ENCODE peak calls at places on chromosomes 16 and 17, in seven cellular contexts. One of them, this sample, is unnamed.

GRCh38 chr16:55701442-55702319 is 45.9 kb downstream of the SLC6A2 start:
- DNase-seq in SK-N-SH: peak
- DNase-seq in HepG2: peak
- DNase-seq in K562: peak
- DNase-seq in H1: peak
- DNase-seq in GM12878: no peak
- DNase-seq in HCT116: peak
- DNase-seq in this sample: no peak

GRCh38 chr16:57713596-57713995 is 19.0 kb downstream of the DRC7 start:
- DNase-seq in H1: no peak
- DNase-seq in GM12878: no peak
- DNase-seq in HCT116: no peak
- DNase-seq in HepG2: no peak
- DNase-seq in SK-N-SH: no peak
- DNase-seq in K562: no peak
- DNase-seq in this sample: no peak

GRCh38 chr17:5516060-5516792 is 29.9 kb downstream of the MIS12 start:
- DNase-seq in K562: peak
- DNase-seq in GM12878: no peak
- DNase-seq in HepG2: peak
- DNase-seq in HCT116: peak
- DNase-seq in H1: no peak
- DNase-seq in SK-N-SH: no peak
- DNase-seq in this sample: no peak

GRCh38 chr16:23225634-23226033 is 43.1 kb downstream of the SCNN1G start:
- DNase-seq in H1: no peak
- DNase-seq in SK-N-SH: no peak
- DNase-seq in HepG2: no peak
- DNase-seq in K562: no peak
- DNase-seq in GM12878: no peak
- DNase-seq in HCT116: no peak
- DNase-seq in this sample: no peak

GRCh38 chr17:6166492-6167179 is 96.5 kb downstream of the WSCD1 start:
- DNase-seq in GM12878: no peak
- DNase-seq in HepG2: no peak
- DNase-seq in H1: no peak
- DNase-seq in HCT116: no peak
- DNase-seq in SK-N-SH: no peak
- DNase-seq in K562: no peak
- DNase-seq in this sample: no peak

GRCh38 chr17:82684207-82684903 is 14.1 kb downstream of the RAB40B start:
- DNase-seq in H1: no peak
- DNase-seq in GM12878: peak
- DNase-seq in HCT116: no peak
- DNase-seq in HepG2: no peak
- DNase-seq in K562: no peak
- DNase-seq in SK-N-SH: no peak
- DNase-seq in this sample: no peak

GRCh38 chr16:18800674-18801196 is 614 bp downstream of the ARL6IP1 start:
- DNase-seq in K562: peak
- DNase-seq in H1: no peak
- DNase-seq in GM12878: no peak
- DNase-seq in SK-N-SH: no peak
- DNase-seq in HepG2: no peak
- DNase-seq in HCT116: no peak
- DNase-seq in this sample: no peak

GRCh38 chr16:60852635-60853034 is 1183.6 kb downstream of the CDH8 start:
- DNase-seq in HCT116: no peak
- DNase-seq in GM12878: no peak
- DNase-seq in HepG2: no peak
- DNase-seq in K562: no peak
- DNase-seq in H1: no peak
- DNase-seq in SK-N-SH: no peak
- DNase-seq in this sample: no peak

GRCh38 chr17:28854457-28855382 is at the start of gene ERAL1:
- DNase-seq in SK-N-SH: peak
- DNase-seq in HepG2: peak
- DNase-seq in H1: peak
- DNase-seq in HCT116: peak
- DNase-seq in GM12878: peak
- DNase-seq in K562: peak
- DNase-seq in this sample: peak

GRCh38 chr17:79007504-79008381 is 1.8 kb downstream of the CANT1 start:
- DNase-seq in H1: no peak
- DNase-seq in K562: peak
- DNase-seq in HepG2: no peak
- DNase-seq in HCT116: no peak
- DNase-seq in GM12878: no peak
- DNase-seq in SK-N-SH: no peak
- DNase-seq in this sample: no peak

GRCh38 chr17:2059125-2059836 is 4.4 kb downstream of the HIC1 start:
- DNase-seq in K562: no peak
- DNase-seq in HepG2: no peak
- DNase-seq in HCT116: no peak
- DNase-seq in H1: peak
- DNase-seq in SK-N-SH: no peak
- DNase-seq in GM12878: no peak
- DNase-seq in this sample: no peak

GRCh38 chr17:75472119-75472518 is 15.7 kb downstream of the TMEM94 start:
- DNase-seq in HCT116: no peak
- DNase-seq in SK-N-SH: no peak
- DNase-seq in H1: no peak
- DNase-seq in K562: no peak
- DNase-seq in GM12878: no peak
- DNase-seq in HepG2: no peak
- DNase-seq in this sample: no peak

GRCh38 chr16:81601601-81602251 is 157.1 kb downstream of the CMIP start:
- DNase-seq in H1: no peak
- DNase-seq in K562: no peak
- DNase-seq in HCT116: no peak
- DNase-seq in GM12878: no peak
- DNase-seq in HepG2: no peak
- DNase-seq in SK-N-SH: peak
- DNase-seq in this sample: no peak

GRCh38 chr16:65896448-65897153 is 469.9 kb upstream of the CDH5 start:
- DNase-seq in K562: no peak
- DNase-seq in HCT116: no peak
- DNase-seq in H1: no peak
- DNase-seq in SK-N-SH: no peak
- DNase-seq in GM12878: no peak
- DNase-seq in HepG2: peak
- DNase-seq in this sample: no peak

GRCh38 chr17:51764387-51764971 is 394.0 kb downstream of the CA10 start:
- DNase-seq in HepG2: peak
- DNase-seq in HCT116: peak
- DNase-seq in GM12878: peak
- DNase-seq in H1: peak
- DNase-seq in SK-N-SH: peak
- DNase-seq in K562: peak
- DNase-seq in this sample: peak

GRCh38 chr17:16818340-16818739 is 128.3 kb downstream of the CCDC144A start:
- DNase-seq in SK-N-SH: no peak
- DNase-seq in K562: no peak
- DNase-seq in HepG2: no peak
- DNase-seq in HCT116: no peak
- DNase-seq in GM12878: no peak
- DNase-seq in H1: no peak
- DNase-seq in this sample: no peak

GRCh38 chr17:20063665-20064648 is 54.8 kb downstream of the SPECC1 start:
- DNase-seq in H1: no peak
- DNase-seq in K562: no peak
- DNase-seq in HCT116: peak
- DNase-seq in HepG2: no peak
- DNase-seq in SK-N-SH: no peak
- DNase-seq in GM12878: peak
- DNase-seq in this sample: no peak

GRCh38 chr16:13863075-13863765 is 56.7 kb upstream of the ERCC4 start:
- DNase-seq in GM12878: no peak
- DNase-seq in SK-N-SH: no peak
- DNase-seq in H1: no peak
- DNase-seq in K562: no peak
- DNase-seq in HCT116: no peak
- DNase-seq in HepG2: peak
- DNase-seq in this sample: peak

GRCh38 chr16:74695450-74696422 is 4.9 kb downstream of the MLKL start:
- DNase-seq in GM12878: peak
- DNase-seq in H1: peak
- DNase-seq in K562: peak
- DNase-seq in SK-N-SH: peak
- DNase-seq in HCT116: peak
- DNase-seq in HepG2: peak
- DNase-seq in this sample: peak

GRCh38 chr17:44384823-44385286 is 4.6 kb downstream of the ITGA2B start:
- DNase-seq in H1: peak
- DNase-seq in SK-N-SH: no peak
- DNase-seq in HCT116: no peak
- DNase-seq in GM12878: no peak
- DNase-seq in K562: no peak
- DNase-seq in HepG2: no peak
- DNase-seq in this sample: no peak

GRCh38 chr16:89453662-89454321 is 36.6 kb downstream of the ANKRD11 start:
- DNase-seq in GM12878: no peak
- DNase-seq in HCT116: no peak
- DNase-seq in HepG2: no peak
- DNase-seq in K562: peak
- DNase-seq in SK-N-SH: no peak
- DNase-seq in H1: no peak
- DNase-seq in this sample: peak

GRCh38 chr16:57892041-57892440 is 78.9 kb downstream of the CNGB1 start:
- DNase-seq in GM12878: no peak
- DNase-seq in H1: no peak
- DNase-seq in HepG2: peak
- DNase-seq in K562: no peak
- DNase-seq in HCT116: no peak
- DNase-seq in SK-N-SH: no peak
- DNase-seq in this sample: no peak

GRCh38 chr17:50452627-50453300 is 15.9 kb downstream of the CHAD start:
- DNase-seq in HepG2: no peak
- DNase-seq in HCT116: no peak
- DNase-seq in SK-N-SH: no peak
- DNase-seq in H1: no peak
- DNase-seq in GM12878: peak
- DNase-seq in K562: no peak
- DNase-seq in this sample: no peak
- TF ChIP-seq JUND in HepG2: no peak
- TF ChIP-seq JUND in HCT116: no peak
- TF ChIP-seq JUND in SK-N-SH: no peak
- TF ChIP-seq JUND in H1: no peak
- TF ChIP-seq JUND in GM12878: no peak
- TF ChIP-seq JUND in K562: no peak
- TF ChIP-seq JUND in this sample: no peak

DNA sequence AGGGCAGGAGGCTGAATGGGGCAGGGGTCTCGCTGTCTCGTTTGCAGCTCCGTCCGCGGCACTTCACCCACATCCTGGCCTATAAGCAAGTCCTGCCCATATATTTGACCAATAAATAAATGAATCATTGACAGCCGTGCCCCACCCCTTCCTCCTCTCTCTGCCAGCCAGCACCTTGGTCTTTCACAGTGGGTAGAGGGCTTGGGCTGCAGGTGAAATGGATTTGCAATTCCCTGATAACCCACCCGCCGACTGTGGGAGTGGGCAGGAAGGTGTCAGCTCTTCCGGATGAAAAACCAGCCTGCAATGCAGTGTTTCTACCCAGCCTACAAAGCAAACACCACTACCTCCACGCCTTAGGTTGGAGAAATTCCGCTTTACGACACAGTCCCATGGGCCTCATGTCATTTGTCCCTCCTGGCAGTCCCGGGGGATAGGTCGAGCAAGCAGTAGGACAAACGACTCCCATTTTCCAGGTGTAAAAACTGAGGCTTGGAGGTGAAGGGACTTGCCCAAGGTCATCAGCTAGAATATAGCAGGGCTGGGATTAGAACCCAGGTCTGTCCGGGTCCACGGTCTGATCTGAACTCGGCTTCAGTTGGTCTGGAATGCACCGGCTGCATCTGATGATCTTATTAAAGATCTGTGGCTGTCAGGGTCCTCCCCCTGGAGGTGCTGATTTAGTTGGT is 79.0 kb downstream of the ABCC1 start:
- DNase-seq in HepG2: no peak
- DNase-seq in K562: no peak
- DNase-seq in HCT116: no peak
- DNase-seq in H1: no peak
- DNase-seq in GM12878: no peak
- DNase-seq in SK-N-SH: no peak
- DNase-seq in this sample: no peak
- TF ChIP-seq JUND in HepG2: no peak
- TF ChIP-seq JUND in K562: no peak
- TF ChIP-seq JUND in HCT116: no peak
- TF ChIP-seq JUND in H1: no peak
- TF ChIP-seq JUND in GM12878: no peak
- TF ChIP-seq JUND in SK-N-SH: no peak
- TF ChIP-seq JUND in this sample: no peak

DNA sequence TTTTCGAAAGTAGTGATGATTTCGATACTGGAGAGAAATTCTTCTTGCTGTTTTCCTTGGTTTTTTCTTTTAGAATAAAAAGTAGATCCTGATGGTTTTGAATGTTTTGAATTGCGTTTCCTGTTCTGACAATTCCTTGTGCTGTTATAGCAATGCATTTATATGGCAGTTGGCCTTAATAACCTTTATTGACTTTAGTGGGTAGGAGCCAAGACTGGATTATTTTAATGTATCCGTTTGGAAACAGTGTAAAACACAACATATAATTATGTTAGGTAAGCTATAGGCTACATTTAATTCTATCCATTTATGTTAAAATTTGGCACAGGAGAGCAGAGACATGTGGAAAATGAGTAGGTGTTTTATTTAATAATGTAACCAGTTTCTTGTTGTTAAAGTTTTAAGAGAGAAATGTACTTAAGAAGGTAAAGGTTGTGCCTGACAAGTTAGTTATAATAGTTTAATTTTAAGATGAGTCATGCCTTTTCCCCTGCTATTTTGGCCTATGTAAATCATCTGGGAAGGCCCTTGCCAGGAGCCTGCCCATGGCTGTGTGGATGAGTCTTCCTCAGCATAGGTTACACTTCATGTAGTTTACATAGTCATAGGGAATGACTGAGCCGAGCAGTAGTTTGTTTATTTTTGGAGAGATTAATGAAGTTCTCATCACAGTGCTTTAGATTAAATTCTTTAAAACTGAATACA is 189.9 kb downstream of the FTO start:
- DNase-seq in H1: no peak
- DNase-seq in HCT116: no peak
- DNase-seq in SK-N-SH: no peak
- DNase-seq in HepG2: no peak
- DNase-seq in K562: no peak
- DNase-seq in GM12878: no peak
- DNase-seq in this sample: peak
- TF ChIP-seq JUND in H1: no peak
- TF ChIP-seq JUND in HCT116: no peak
- TF ChIP-seq JUND in SK-N-SH: no peak
- TF ChIP-seq JUND in HepG2: no peak
- TF ChIP-seq JUND in K562: no peak
- TF ChIP-seq JUND in GM12878: no peak
- TF ChIP-seq JUND in this sample: no peak

GRCh38 chr16:2512920-2513404 is 790 bp upstream of the ATP6V0C start:
- DNase-seq in K562: peak
- DNase-seq in HCT116: no peak
- DNase-seq in H1: peak
- DNase-seq in HepG2: no peak
- DNase-seq in SK-N-SH: peak
- DNase-seq in GM12878: no peak
- DNase-seq in this sample: no peak
- TF ChIP-seq JUND in K562: peak
- TF ChIP-seq JUND in HCT116: no peak
- TF ChIP-seq JUND in H1: no peak
- TF ChIP-seq JUND in HepG2: no peak
- TF ChIP-seq JUND in SK-N-SH: no peak
- TF ChIP-seq JUND in GM12878: no peak
- TF ChIP-seq JUND in this sample: no peak

GRCh38 chr17:45908460-45908859 is 14.1 kb downstream of the MAPT start:
- DNase-seq in HCT116: no peak
- DNase-seq in GM12878: no peak
- DNase-seq in K562: no peak
- DNase-seq in H1: no peak
- DNase-seq in SK-N-SH: no peak
- DNase-seq in HepG2: no peak
- DNase-seq in this sample: no peak
- TF ChIP-seq JUND in HCT116: no peak
- TF ChIP-seq JUND in GM12878: no peak
- TF ChIP-seq JUND in K562: no peak
- TF ChIP-seq JUND in H1: no peak
- TF ChIP-seq JUND in SK-N-SH: no peak
- TF ChIP-seq JUND in HepG2: no peak
- TF ChIP-seq JUND in this sample: no peak

This sample was measured in T47D.